ENCODE peak calls at places on chromosomes 2 and 18, in five cellular contexts. M is IMR-90, X is GM12878, H is SK-N-SH, B is K562. L is an unnamed sample.

GRCh38 chr2:65430515-65431416 is 1.6 kb downstream of the SPRED2 start:
- DNase-seq in M (peak; percentile 41), X (no peak), H (peak; percentile 75), B (peak; percentile 42), L (peak; percentile 40)

GRCh38 chr2:9422321-9423099 is 818 bp downstream of the ITGB1BP1 start:
- DNase-seq in M (peak; percentile 33), X (no peak), H (peak; percentile 74), B (peak; percentile 58), L (peak; percentile 71)

GRCh38 chr2:16111838-16112210 is 171.5 kb downstream of the MYCN start:
- DNase-seq in M (no peak), X (no peak), H (no peak), B (no peak), L (no peak)

GRCh38 chr2:217166241-217166640 is 306.4 kb upstream of the TNP1 start:
- DNase-seq in M (peak; percentile 73), X (peak; percentile 15), H (peak; percentile 30), B (peak; percentile 8), L (peak; percentile 60)

GRCh38 chr2:77191665-77192064 is 330.5 kb downstream of the LRRTM4 start:
- DNase-seq in M (no peak), X (no peak), H (no peak), B (no peak), L (no peak)

GRCh38 chr2:150528861-150529801 is 41.7 kb upstream of the RND3 start:
- DNase-seq in M (peak; percentile 79), X (peak; percentile 45), H (no peak), B (no peak), L (peak; percentile 70)

GRCh38 chr18:3458378-3458777 is 8.4 kb downstream of the TGIF1 start:
- DNase-seq in M (peak; percentile 19), X (no peak), H (no peak), B (no peak), L (no peak)

GRCh38 chr2:158457092-158457825 is 507 bp downstream of the PKP4 start:
- DNase-seq in M (peak; percentile 61), X (no peak), H (peak; percentile 79), B (peak; percentile 66), L (peak; percentile 15)

GRCh38 chr2:85259101-85259590 is 68.6 kb downstream of the TGOLN2 start:
- DNase-seq in M (peak; percentile 65), X (no peak), H (no peak), B (no peak), L (no peak)

GRCh38 chr2:233838251-233838650 is 16.1 kb downstream of the HJURP start:
- DNase-seq in M (no peak), X (no peak), H (no peak), B (no peak), L (no peak)

GRCh38 chr18:23927821-23928746 is 86.5 kb upstream of the TTC39C start:
- DNase-seq in M (peak; percentile 27), X (no peak), H (no peak), B (no peak), L (no peak)
- TF ChIP-seq RCOR1 in M (no peak), X (no peak), H (no peak), B (no peak), L (no peak)

GRCh38 chr2:144140896-144141295 is 379.0 kb downstream of the ZEB2 start:
- DNase-seq in M (peak; percentile 49), X (no peak), H (no peak), B (no peak), L (no peak)
- TF ChIP-seq RCOR1 in M (no peak), X (no peak), H (no peak), B (no peak), L (no peak)

GRCh38 chr2:147051814-147052213 is 793.0 kb upstream of the ACVR2A start:
- DNase-seq in M (no peak), X (no peak), H (no peak), B (no peak), L (no peak)

GRCh38 chr2:147046473-147046872 is 798.4 kb upstream of the ACVR2A start:
- DNase-seq in M (no peak), X (no peak), H (no peak), B (no peak), L (no peak)

GRCh38 chr2:147049888-147050446 is 794.9 kb upstream of the ACVR2A start:
- DNase-seq in M (no peak), X (no peak), H (no peak), B (no peak), L (no peak)

GRCh38 chr2:147051248-147051647 is 793.6 kb upstream of the ACVR2A start:
- DNase-seq in M (no peak), X (no peak), H (no peak), B (no peak), L (no peak)
- TF ChIP-seq RCOR1 in M (no peak), X (no peak), H (no peak), B (no peak), L (no peak)

DNA sequence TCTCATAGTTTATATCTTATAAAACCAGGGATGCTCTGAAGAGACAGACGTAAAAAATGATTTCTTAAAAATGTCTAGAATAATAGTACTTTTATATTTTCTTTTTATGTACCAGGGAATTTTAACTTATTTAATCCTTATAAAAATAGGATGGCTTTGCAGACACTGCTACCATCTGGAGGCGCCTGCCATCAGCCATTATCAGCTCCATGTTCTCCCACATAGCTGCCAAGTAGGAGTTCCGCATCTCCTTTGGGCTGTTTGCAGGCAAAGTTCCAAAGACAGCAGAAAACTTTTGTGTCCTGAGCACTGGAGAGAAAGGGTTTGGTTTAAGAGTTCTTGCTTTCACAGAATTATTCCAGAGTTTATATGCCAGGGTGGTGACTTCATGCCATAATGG is 69.2 kb downstream of the MTX2 start:
- DNase-seq in M (no peak), X (no peak), H (no peak), B (no peak), L (no peak)
- TF ChIP-seq RCOR1 in M (no peak), X (no peak), H (no peak), B (no peak), L (no peak)

GRCh38 chr2:193627187-193627917 is 1432.6 kb upstream of the TMEFF2 start:
- DNase-seq in M (no peak), X (no peak), H (no peak), B (no peak), L (no peak)
- TF ChIP-seq RCOR1 in M (no peak), X (no peak), H (no peak), B (no peak), L (no peak)

GRCh38 chr18:13389491-13390131 is 171.1 kb downstream of the LDLRAD4 start:
- DNase-seq in M (no peak), X (no peak), H (no peak), B (no peak), L (no peak)
- TF ChIP-seq RCOR1 in M (no peak), X (no peak), H (no peak), B (no peak), L (no peak)